ENCODE peak calls at places on chromosome 15, in four cellular contexts. B is NCI-H1092 treated with DMSO at 0.1 percent for 48 hours, E is NCI-H774, S is H54. G is an unnamed sample.

GRCh38 chr15:63803106-63803886 is 30.5 kb downstream of the HERC1 start:
- DNase-seq in E (no peak), S (no peak), B (no peak), G (no peak)

GRCh38 chr15:63312286-63312685 is 34.9 kb downstream of the APH1B start:
- DNase-seq in S (no peak), B (no peak), E (no peak), G (no peak)

GRCh38 chr15:60787737-60788513 is 309.0 kb upstream of the ICE2 start:
- DNase-seq in S (no peak), E (no peak), B (no peak), G (peak; percentile 61)

GRCh38 chr15:83323296-83323711 is 38.8 kb upstream of the BNC1 start:
- DNase-seq in S (no peak), E (no peak), B (no peak), G (no peak)

GRCh38 chr15:100118546-100118945 is 223.2 kb downstream of the ADAMTS17 start:
- DNase-seq in E (no peak), S (no peak), B (no peak), G (no peak)

GRCh38 chr15:63597033-63597790 is at the start of gene FBXL22:
- DNase-seq in S (no peak), E (peak; percentile 40), B (peak; percentile 21), G (no peak)

GRCh38 chr15:59160880-59161593 is 45.6 kb upstream of the LDHAL6B start:
- DNase-seq in S (no peak), E (no peak), B (peak; percentile 46), G (no peak)

GRCh38 chr15:75348034-75348562 is 1.3 kb downstream of the NEIL1 start:
- DNase-seq in E (no peak), B (no peak), S (no peak), G (no peak)

GRCh38 chr15:85318048-85318731 is 62.2 kb upstream of the AKAP13 start:
- DNase-seq in B (no peak), E (no peak), S (no peak), G (peak; percentile 59)

GRCh38 chr15:66595937-66596545 is 30.2 kb upstream of the LCTL start:
- DNase-seq in S (no peak), E (no peak), B (no peak), G (no peak)

GRCh38 chr15:98865397-98866339 is 141.9 kb downstream of the PGPEP1L start:
- DNase-seq in E (peak; percentile 58), S (peak; percentile 56), B (no peak), G (peak; percentile 76)

GRCh38 chr15:27241942-27242341 is 271.0 kb downstream of the GABRG3 start:
- DNase-seq in B (no peak), S (no peak), E (no peak), G (no peak)

GRCh38 chr15:55394694-55395093 is 13.5 kb downstream of the CCPG1 start:
- DNase-seq in E (no peak), B (no peak), S (no peak), G (no peak)

GRCh38 chr15:39624806-39625205 is 43.9 kb downstream of the THBS1 start:
- DNase-seq in E (no peak), B (no peak), S (peak; percentile 42), G (peak; percentile 47)

GRCh38 chr15:73983211-73983727 is 8.8 kb downstream of the STOML1 start:
- DNase-seq in S (no peak), E (no peak), B (no peak), G (no peak)

GRCh38 chr15:67183443-67184169 is 70.9 kb downstream of the AAGAB start:
- DNase-seq in S (no peak), E (no peak), B (no peak), G (no peak)

GRCh38 chr15:25182098-25182478 is 227.3 kb downstream of the SNRPN start:
- DNase-seq in B (no peak), S (no peak), E (no peak), G (no peak)

GRCh38 chr15:99253381-99254090 is 2.3 kb downstream of the LRRC28 start:
- DNase-seq in B (no peak), S (peak; percentile 30), E (no peak), G (no peak)

GRCh38 chr15:59436774-59437472 is 1.1 kb upstream of the FAM81A start:
- DNase-seq in B (peak; percentile 24), S (no peak), E (no peak), G (no peak)

GRCh38 chr15:98394546-98394945 is 253.8 kb upstream of the IGF1R start:
- DNase-seq in E (no peak), B (no peak), S (no peak), G (no peak)

GRCh38 chr15:91184441-91184840 is 84.4 kb downstream of the SV2B start:
- DNase-seq in S (no peak), B (no peak), E (no peak), G (no peak)

GRCh38 chr15:36271048-36271447 is 308.4 kb upstream of the CDIN1 start:
- DNase-seq in E (no peak), S (no peak), B (no peak), G (no peak)

GRCh38 chr15:75107905-75108838 is 84.8 kb downstream of the PPCDC start:
- DNase-seq in S (peak; percentile 38), B (no peak), E (no peak), G (peak; percentile 79)

GRCh38 chr15:70902105-70902504 is 9.5 kb downstream of the LRRC49 start:
- DNase-seq in S (no peak), B (no peak), E (no peak), G (no peak)